ENCODE peak calls at places on chromosome 10, in ten cellular contexts. V is neuronal stem cell; M is CD4-positive, alpha-beta memory T cell; J is fibroblast of lung; F is GM12878; O is astrocyte; Y is colonic mucosa; P is stomach; B is breast epithelium; X is heart right ventricle. D is an unnamed sample.

GRCh38 chr10:52644678-52645434 is 127.7 kb downstream of the MBL2 start:
- DNase-seq in O (peak), J (peak), B (no peak), X (no peak), V (peak), Y (peak), M (no peak), P (peak), F (no peak), D (peak)

GRCh38 chr10:24882047-24882698 is 70.2 kb downstream of the PRTFDC1 start:
- DNase-seq in F (peak), X (no peak), V (no peak), B (no peak), Y (no peak), M (peak), O (peak), J (peak), P (no peak), D (no peak)

GRCh38 chr10:78703581-78703980 is 365.2 kb upstream of the ZMIZ1 start:
- DNase-seq in B (no peak), Y (no peak), O (no peak), F (no peak), X (no peak), M (no peak), P (no peak), J (no peak), V (no peak), D (no peak)

GRCh38 chr10:89563861-89564478 is 28.6 kb upstream of the SLC16A12 start:
- DNase-seq in M (no peak), O (peak), P (no peak), Y (peak), X (no peak), F (peak), B (no peak), V (peak), J (peak), D (no peak)

GRCh38 chr10:84407390-84408049 is 79.1 kb downstream of the CCSER2 start:
- DNase-seq in M (no peak), J (no peak), B (no peak), P (no peak), X (no peak), V (no peak), Y (no peak), F (no peak), O (no peak), D (no peak)

GRCh38 chr10:31321396-31321941 is 2.5 kb downstream of the ZEB1 start:
- DNase-seq in M (peak), Y (no peak), F (no peak), V (no peak), J (peak), X (no peak), B (no peak), P (no peak), O (peak), D (no peak)

GRCh38 chr10:53957401-53957800 is 843.6 kb downstream of the PCDH15 start:
- DNase-seq in Y (no peak), O (no peak), X (no peak), P (no peak), B (no peak), J (no peak), V (no peak), F (no peak), M (no peak), D (no peak)

GRCh38 chr10:88386204-88386877 is 196.8 kb downstream of the RNLS start:
- DNase-seq in F (peak), Y (peak), M (no peak), B (no peak), P (no peak), J (no peak), X (no peak), O (no peak), V (no peak), D (no peak)

GRCh38 chr10:72370201-72370722 is 15.5 kb upstream of the DNAJB12 start:
- DNase-seq in P (no peak), J (no peak), X (no peak), Y (no peak), V (no peak), B (no peak), M (peak), O (no peak), F (peak), D (no peak)

GRCh38 chr10:4048245-4048864 is 263.3 kb upstream of the KLF6 start:
- DNase-seq in P (no peak), O (no peak), X (no peak), M (no peak), F (no peak), Y (no peak), J (no peak), B (no peak), V (no peak), D (no peak)

GRCh38 chr10:11521860-11522259 is 89.6 kb downstream of the USP6NL start:
- DNase-seq in V (no peak), F (no peak), Y (no peak), M (no peak), P (no peak), X (no peak), B (no peak), J (peak), O (peak), D (no peak)

DNA sequence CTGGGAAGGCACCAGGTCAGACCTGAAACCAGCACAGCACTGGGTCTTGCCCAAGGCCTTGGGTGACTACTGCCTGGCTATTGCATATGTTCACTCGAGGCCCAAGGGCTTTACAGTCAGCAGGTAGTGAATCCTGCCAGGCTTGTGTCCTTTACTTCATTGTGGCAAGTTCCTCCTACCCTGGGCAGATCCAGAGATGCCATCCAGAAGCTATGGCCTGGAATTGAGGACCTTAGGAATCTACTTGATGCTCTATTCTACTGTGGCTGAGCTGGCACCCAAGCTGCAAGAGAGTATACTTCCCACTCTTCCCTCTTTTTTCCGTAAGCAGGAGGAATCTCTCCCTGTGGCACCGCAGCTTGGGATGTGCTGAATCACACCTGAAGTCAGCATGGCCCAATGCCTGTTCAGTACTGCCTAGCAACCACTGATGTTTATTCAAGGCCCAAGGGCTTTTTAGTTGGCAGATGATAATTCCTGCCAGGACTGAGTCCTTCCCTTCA is 246.7 kb upstream of the CTBP2 start:
- DNase-seq in F (no peak), V (no peak), B (peak), J (peak), M (no peak), P (peak), X (no peak), O (peak), Y (no peak), D (no peak)
- H3K27ac ChIP-seq in F (no peak), V (no peak), B (peak), J (no peak), M (no peak), P (no peak), X (no peak), O (no peak), Y (no peak), D (no peak)

GRCh38 chr10:49841615-49842180 is 79.6 kb upstream of the OGDHL start:
- DNase-seq in X (no peak), Y (no peak), J (no peak), B (no peak), F (no peak), O (no peak), P (no peak), M (no peak), V (no peak), D (no peak)

DNA sequence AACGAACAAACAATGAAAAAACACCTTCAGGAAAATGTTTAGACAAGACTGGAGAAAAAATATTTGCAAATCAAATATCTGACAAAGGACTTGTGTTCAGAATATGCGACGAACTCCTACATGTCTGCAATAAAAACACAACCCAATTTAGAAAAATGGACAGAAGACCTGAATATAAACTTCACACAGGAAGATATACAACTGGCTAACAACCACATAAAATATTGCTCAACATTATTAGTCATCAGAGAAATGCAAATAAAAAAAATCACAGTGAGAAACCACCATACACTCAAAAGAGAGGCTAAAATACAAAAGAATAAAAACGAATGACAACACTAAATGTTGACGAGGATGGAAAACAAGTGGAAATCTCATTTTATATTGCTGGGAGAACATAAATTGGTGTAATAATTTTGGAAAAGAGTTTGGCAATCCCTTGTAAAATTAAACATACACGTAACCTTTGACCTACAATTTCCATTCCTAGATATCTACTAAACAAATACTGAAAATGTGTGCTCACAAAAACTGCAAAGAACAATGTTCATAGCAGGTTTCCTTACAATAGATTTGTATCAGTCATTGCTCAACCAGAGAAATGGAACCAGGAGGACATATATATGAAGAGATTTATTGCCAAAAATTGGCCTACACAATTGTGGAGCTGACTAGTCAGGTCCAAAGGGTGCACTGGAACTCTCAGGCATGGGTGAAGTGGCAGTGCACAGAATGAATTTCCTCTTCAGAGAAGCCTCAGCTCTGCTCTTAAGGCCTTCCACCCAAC is 82.8 kb upstream of the OGDHL start:
- DNase-seq in P (no peak), O (peak), Y (peak), M (no peak), J (peak), F (no peak), B (no peak), V (no peak), X (no peak), D (no peak)
- H3K27ac ChIP-seq in P (no peak), O (peak), Y (no peak), M (no peak), J (no peak), F (no peak), B (no peak), V (no peak), X (no peak), D (no peak)

GRCh38 chr10:7471720-7472367 is 61.0 kb upstream of the SFMBT2 start:
- DNase-seq in M (no peak), X (no peak), F (peak), P (no peak), O (no peak), J (no peak), Y (peak), B (no peak), V (no peak), D (no peak)
- H3K27ac ChIP-seq in M (no peak), X (no peak), F (peak), P (no peak), O (no peak), J (no peak), Y (peak), B (no peak), V (no peak), D (peak)

DNA sequence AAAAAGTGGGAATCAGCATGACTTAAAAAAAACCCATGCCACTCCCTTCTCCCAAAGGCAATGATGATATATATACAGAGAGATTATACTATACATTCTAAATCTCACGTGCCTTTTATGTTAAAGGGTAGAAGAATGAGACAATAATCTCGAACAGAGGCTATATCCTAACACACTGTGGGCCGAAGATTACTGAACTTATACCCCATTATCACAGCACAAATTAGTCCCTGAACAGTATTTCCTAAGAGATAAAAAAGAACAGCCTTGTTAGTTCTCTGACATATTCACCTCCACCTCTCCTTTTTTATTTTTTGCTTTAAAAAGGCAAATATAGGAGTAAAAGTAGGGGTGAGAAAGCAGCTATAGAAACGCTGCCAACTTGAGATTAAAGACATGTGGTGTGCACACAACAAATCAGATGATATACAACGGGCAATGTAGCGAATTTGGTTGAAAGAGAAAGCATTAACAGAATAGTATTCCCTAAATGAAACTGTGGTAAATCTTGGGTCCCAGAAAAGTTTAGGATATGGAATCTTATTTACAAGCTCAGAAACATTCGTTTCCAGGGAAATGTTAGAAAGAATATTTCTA is 69.6 kb downstream of the JMJD1C start:
- DNase-seq in F (no peak), V (no peak), Y (no peak), O (no peak), X (no peak), P (no peak), J (no peak), M (no peak), B (no peak), D (no peak)
- H3K27ac ChIP-seq in F (no peak), V (no peak), Y (no peak), O (no peak), X (no peak), P (no peak), J (no peak), M (no peak), B (no peak), D (no peak)

D was measured in caudate nucleus.